ENCODE peak calls at places on chromosomes 4 and X, in six cellular contexts. A, S, I, K, X and B are unnamed samples.

GRCh38 chr4:165364452-165365080 is 14.2 kb upstream of the CPE start:
- DNase-seq in X (no peak), K (peak), I (no peak), S (no peak), A (no peak), B (no peak)

GRCh38 chr4:30103455-30103854 is 616.7 kb upstream of the PCDH7 start:
- DNase-seq in S (no peak), X (no peak), K (peak), A (no peak), I (no peak), B (no peak)

GRCh38 chr4:29560452-29560851 is 1159.7 kb upstream of the PCDH7 start:
- DNase-seq in K (no peak), A (no peak), I (no peak), X (no peak), S (no peak), B (no peak)

GRCh38 chr4:40378619-40379018 is 43.5 kb downstream of the CHRNA9 start:
- DNase-seq in K (no peak), I (no peak), X (no peak), A (no peak), S (no peak), B (no peak)

GRCh38 chrX:101452051-101452450 is 33.2 kb upstream of the ARMCX4 start:
- DNase-seq in S (no peak), A (no peak), X (no peak), I (no peak), K (no peak), B (no peak)

GRCh38 chr4:115279300-115279699 is 165.9 kb upstream of the NDST4 start:
- DNase-seq in X (no peak), K (no peak), S (no peak), A (no peak), I (no peak), B (no peak)

GRCh38 chr4:130333241-130333759 is 1237.3 kb downstream of the C4orf33 start:
- DNase-seq in K (no peak), S (no peak), X (no peak), I (no peak), A (no peak), B (no peak)

GRCh38 chr4:186137193-186137792 is 32.8 kb downstream of the FAM149A start:
- DNase-seq in I (no peak), K (peak), A (no peak), S (peak), X (no peak), B (no peak)

GRCh38 chr4:185396724-185397402 is at the start of gene ANKRD37:
- DNase-seq in X (peak), I (no peak), K (peak), S (no peak), A (peak), B (no peak)